ENCODE peak calls at places on chromosomes 2 and 18, in nine cellular contexts. One of them, this sample, is unnamed.

GRCh38 chr2:182761903-182762302 is 45.8 kb downstream of the DNAJC10 start:
- DNase-seq in ovary: peak
- DNase-seq in adrenal gland: peak
- DNase-seq in PC-3: no peak
- DNase-seq in heart left ventricle: no peak
- DNase-seq in stomach: no peak
- DNase-seq in CD8-positive, alpha-beta memory T cell: no peak
- DNase-seq in psoas muscle: no peak
- DNase-seq in endodermal cell: no peak
- DNase-seq in this sample: peak

GRCh38 chr18:54775686-54776085 is 52.6 kb upstream of the RAB27B start:
- DNase-seq in PC-3: peak
- DNase-seq in stomach: peak
- DNase-seq in psoas muscle: no peak
- DNase-seq in adrenal gland: no peak
- DNase-seq in CD8-positive, alpha-beta memory T cell: no peak
- DNase-seq in ovary: no peak
- DNase-seq in endodermal cell: no peak
- DNase-seq in heart left ventricle: no peak
- DNase-seq in this sample: no peak

GRCh38 chr18:70423120-70423519 is 134.3 kb downstream of the SOCS6 start:
- DNase-seq in psoas muscle: no peak
- DNase-seq in stomach: no peak
- DNase-seq in CD8-positive, alpha-beta memory T cell: no peak
- DNase-seq in PC-3: peak
- DNase-seq in adrenal gland: no peak
- DNase-seq in heart left ventricle: no peak
- DNase-seq in endodermal cell: no peak
- DNase-seq in ovary: no peak
- DNase-seq in this sample: no peak

GRCh38 chr2:214004463-214004862 is 406.4 kb upstream of the VWC2L start:
- DNase-seq in heart left ventricle: no peak
- DNase-seq in CD8-positive, alpha-beta memory T cell: no peak
- DNase-seq in psoas muscle: no peak
- DNase-seq in PC-3: no peak
- DNase-seq in stomach: no peak
- DNase-seq in ovary: no peak
- DNase-seq in adrenal gland: no peak
- DNase-seq in endodermal cell: peak
- DNase-seq in this sample: no peak

GRCh38 chr18:58716046-58716766 is 44.9 kb downstream of the MALT1 start:
- DNase-seq in psoas muscle: no peak
- DNase-seq in adrenal gland: no peak
- DNase-seq in ovary: no peak
- DNase-seq in CD8-positive, alpha-beta memory T cell: no peak
- DNase-seq in endodermal cell: no peak
- DNase-seq in PC-3: no peak
- DNase-seq in heart left ventricle: no peak
- DNase-seq in stomach: no peak
- DNase-seq in this sample: no peak

GRCh38 chr2:150042844-150043503 is 444.5 kb downstream of the RND3 start:
- DNase-seq in adrenal gland: no peak
- DNase-seq in ovary: no peak
- DNase-seq in heart left ventricle: no peak
- DNase-seq in psoas muscle: no peak
- DNase-seq in CD8-positive, alpha-beta memory T cell: no peak
- DNase-seq in PC-3: peak
- DNase-seq in stomach: no peak
- DNase-seq in endodermal cell: no peak
- DNase-seq in this sample: no peak

GRCh38 chr2:170680172-170680913 is 34.8 kb upstream of the SP5 start:
- DNase-seq in PC-3: no peak
- DNase-seq in heart left ventricle: no peak
- DNase-seq in ovary: no peak
- DNase-seq in stomach: no peak
- DNase-seq in psoas muscle: no peak
- DNase-seq in endodermal cell: peak
- DNase-seq in adrenal gland: no peak
- DNase-seq in CD8-positive, alpha-beta memory T cell: no peak
- DNase-seq in this sample: no peak

GRCh38 chr2:207873794-207874193 is 104.1 kb upstream of the FZD5 start:
- DNase-seq in psoas muscle: no peak
- DNase-seq in CD8-positive, alpha-beta memory T cell: no peak
- DNase-seq in endodermal cell: no peak
- DNase-seq in stomach: no peak
- DNase-seq in heart left ventricle: no peak
- DNase-seq in adrenal gland: no peak
- DNase-seq in ovary: no peak
- DNase-seq in PC-3: no peak
- DNase-seq in this sample: no peak

GRCh38 chr18:77911973-77912372 is 662.3 kb downstream of the GALR1 start:
- DNase-seq in ovary: no peak
- DNase-seq in CD8-positive, alpha-beta memory T cell: no peak
- DNase-seq in endodermal cell: no peak
- DNase-seq in stomach: no peak
- DNase-seq in PC-3: no peak
- DNase-seq in psoas muscle: no peak
- DNase-seq in heart left ventricle: no peak
- DNase-seq in adrenal gland: no peak
- DNase-seq in this sample: no peak

GRCh38 chr2:191666733-191667132 is 11.2 kb upstream of the NABP1 start:
- DNase-seq in ovary: no peak
- DNase-seq in CD8-positive, alpha-beta memory T cell: no peak
- DNase-seq in PC-3: peak
- DNase-seq in adrenal gland: no peak
- DNase-seq in stomach: no peak
- DNase-seq in heart left ventricle: no peak
- DNase-seq in psoas muscle: no peak
- DNase-seq in endodermal cell: no peak
- DNase-seq in this sample: no peak

DNA sequence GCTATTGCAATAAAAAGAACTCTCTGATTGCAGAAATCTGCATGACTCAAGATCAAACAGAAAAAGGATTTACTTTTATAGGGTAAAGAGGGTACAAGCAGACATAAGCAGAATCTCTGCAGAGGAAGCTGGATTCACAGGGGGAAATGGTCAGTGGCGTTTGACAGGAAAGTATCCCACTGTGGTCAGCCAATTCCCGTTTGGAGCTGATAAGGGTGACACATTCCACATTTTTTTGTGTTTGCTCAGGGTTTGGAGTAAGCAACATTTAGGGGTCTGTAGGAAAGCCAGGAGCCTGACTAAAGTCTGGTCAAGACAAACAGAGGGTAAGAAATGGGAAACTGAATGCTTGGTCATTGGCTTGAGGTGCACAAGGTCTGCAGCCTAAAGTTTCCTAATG is 23.9 kb upstream of the SCYGR5 start:
- DNase-seq in adrenal gland: no peak
- DNase-seq in stomach: no peak
- DNase-seq in CD8-positive, alpha-beta memory T cell: no peak
- DNase-seq in heart left ventricle: no peak
- DNase-seq in PC-3: no peak
- DNase-seq in endodermal cell: no peak
- DNase-seq in ovary: no peak
- DNase-seq in psoas muscle: no peak
- DNase-seq in this sample: no peak
- H3K27ac ChIP-seq in adrenal gland: no peak
- H3K27ac ChIP-seq in stomach: no peak
- H3K27ac ChIP-seq in CD8-positive, alpha-beta memory T cell: no peak
- H3K27ac ChIP-seq in heart left ventricle: no peak
- H3K27ac ChIP-seq in PC-3: no peak
- H3K27ac ChIP-seq in endodermal cell: no peak
- H3K27ac ChIP-seq in ovary: no peak
- H3K27ac ChIP-seq in psoas muscle: no peak
- H3K27ac ChIP-seq in this sample: no peak

GRCh38 chr18:827093-827677 is 15.1 kb upstream of the YES1 start:
- DNase-seq in adrenal gland: no peak
- DNase-seq in heart left ventricle: no peak
- DNase-seq in PC-3: no peak
- DNase-seq in ovary: no peak
- DNase-seq in stomach: no peak
- DNase-seq in endodermal cell: no peak
- DNase-seq in CD8-positive, alpha-beta memory T cell: no peak
- DNase-seq in psoas muscle: no peak
- DNase-seq in this sample: no peak

GRCh38 chr18:829432-829831 is 17.4 kb upstream of the YES1 start:
- DNase-seq in adrenal gland: no peak
- DNase-seq in stomach: no peak
- DNase-seq in heart left ventricle: no peak
- DNase-seq in CD8-positive, alpha-beta memory T cell: no peak
- DNase-seq in ovary: no peak
- DNase-seq in endodermal cell: no peak
- DNase-seq in PC-3: no peak
- DNase-seq in psoas muscle: no peak
- DNase-seq in this sample: no peak

GRCh38 chr18:830315-830901 is 18.4 kb upstream of the YES1 start:
- DNase-seq in stomach: no peak
- DNase-seq in endodermal cell: peak
- DNase-seq in heart left ventricle: peak
- DNase-seq in PC-3: no peak
- DNase-seq in psoas muscle: no peak
- DNase-seq in ovary: no peak
- DNase-seq in CD8-positive, alpha-beta memory T cell: no peak
- DNase-seq in adrenal gland: peak
- DNase-seq in this sample: no peak

GRCh38 chr18:824179-824578 is 12.1 kb upstream of the YES1 start:
- DNase-seq in CD8-positive, alpha-beta memory T cell: no peak
- DNase-seq in ovary: no peak
- DNase-seq in endodermal cell: no peak
- DNase-seq in stomach: no peak
- DNase-seq in psoas muscle: no peak
- DNase-seq in adrenal gland: no peak
- DNase-seq in PC-3: no peak
- DNase-seq in heart left ventricle: no peak
- DNase-seq in this sample: no peak

GRCh38 chr18:825891-826585 is 14.0 kb upstream of the YES1 start:
- DNase-seq in endodermal cell: no peak
- DNase-seq in CD8-positive, alpha-beta memory T cell: no peak
- DNase-seq in psoas muscle: no peak
- DNase-seq in heart left ventricle: no peak
- DNase-seq in PC-3: no peak
- DNase-seq in adrenal gland: no peak
- DNase-seq in stomach: no peak
- DNase-seq in ovary: no peak
- DNase-seq in this sample: no peak
- H3K27ac ChIP-seq in endodermal cell: no peak
- H3K27ac ChIP-seq in CD8-positive, alpha-beta memory T cell: no peak
- H3K27ac ChIP-seq in psoas muscle: no peak
- H3K27ac ChIP-seq in heart left ventricle: no peak
- H3K27ac ChIP-seq in PC-3: peak
- H3K27ac ChIP-seq in adrenal gland: no peak
- H3K27ac ChIP-seq in stomach: no peak
- H3K27ac ChIP-seq in ovary: no peak
- H3K27ac ChIP-seq in this sample: no peak

DNA sequence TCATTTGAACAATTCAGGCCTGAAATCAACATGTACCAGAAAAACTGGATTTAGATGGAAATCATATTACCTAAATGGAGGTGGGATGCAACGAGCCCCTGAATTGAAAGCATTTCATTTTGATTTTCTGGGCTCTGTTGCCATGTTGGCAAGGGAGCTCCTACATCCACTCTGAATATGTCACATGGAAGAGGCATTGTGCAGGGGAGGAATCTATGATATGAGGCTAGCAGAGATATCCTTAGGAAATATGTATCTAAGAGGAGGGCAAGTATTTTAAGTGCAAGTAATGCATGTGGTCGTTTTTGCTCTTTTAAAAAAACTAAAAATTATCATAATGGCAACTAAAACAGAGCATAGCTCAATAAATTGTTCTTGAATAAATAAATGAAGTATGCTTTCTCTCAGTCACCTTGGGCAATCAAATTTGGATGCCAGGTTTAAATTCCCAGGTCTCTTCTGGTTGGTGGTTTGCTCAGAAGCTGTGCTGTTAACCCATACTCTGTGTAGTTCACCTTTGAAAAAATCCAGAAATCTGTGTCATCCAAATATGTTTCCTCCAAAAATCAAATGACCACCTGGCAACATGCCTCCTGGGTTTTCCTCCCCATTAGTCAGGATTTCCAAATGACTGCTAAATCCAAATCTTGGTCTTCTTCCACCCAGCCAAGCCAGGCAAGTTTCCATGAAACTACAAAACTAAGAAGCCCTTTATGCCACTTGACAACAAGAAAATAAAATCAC is 6.5 kb upstream of the LGALSL start:
- DNase-seq in heart left ventricle: no peak
- DNase-seq in stomach: no peak
- DNase-seq in ovary: no peak
- DNase-seq in psoas muscle: peak
- DNase-seq in adrenal gland: no peak
- DNase-seq in endodermal cell: no peak
- DNase-seq in CD8-positive, alpha-beta memory T cell: no peak
- DNase-seq in PC-3: peak
- DNase-seq in this sample: no peak
- H3K27ac ChIP-seq in heart left ventricle: no peak
- H3K27ac ChIP-seq in stomach: no peak
- H3K27ac ChIP-seq in ovary: no peak
- H3K27ac ChIP-seq in psoas muscle: no peak
- H3K27ac ChIP-seq in adrenal gland: no peak
- H3K27ac ChIP-seq in endodermal cell: no peak
- H3K27ac ChIP-seq in CD8-positive, alpha-beta memory T cell: no peak
- H3K27ac ChIP-seq in PC-3: no peak
- H3K27ac ChIP-seq in this sample: no peak

GRCh38 chr2:197863744-197864143 is 59.4 kb downstream of the PLCL1 start:
- DNase-seq in endodermal cell: no peak
- DNase-seq in PC-3: no peak
- DNase-seq in adrenal gland: no peak
- DNase-seq in stomach: no peak
- DNase-seq in CD8-positive, alpha-beta memory T cell: no peak
- DNase-seq in heart left ventricle: no peak
- DNase-seq in psoas muscle: no peak
- DNase-seq in ovary: no peak
- DNase-seq in this sample: no peak
- H3K27ac ChIP-seq in endodermal cell: no peak
- H3K27ac ChIP-seq in PC-3: no peak
- H3K27ac ChIP-seq in adrenal gland: no peak
- H3K27ac ChIP-seq in stomach: no peak
- H3K27ac ChIP-seq in CD8-positive, alpha-beta memory T cell: no peak
- H3K27ac ChIP-seq in heart left ventricle: no peak
- H3K27ac ChIP-seq in psoas muscle: no peak
- H3K27ac ChIP-seq in ovary: no peak
- H3K27ac ChIP-seq in this sample: no peak

GRCh38 chr18:9552189-9552588 is 62.2 kb downstream of the PPP4R1 start:
- DNase-seq in psoas muscle: no peak
- DNase-seq in ovary: no peak
- DNase-seq in PC-3: no peak
- DNase-seq in heart left ventricle: no peak
- DNase-seq in CD8-positive, alpha-beta memory T cell: no peak
- DNase-seq in adrenal gland: no peak
- DNase-seq in stomach: no peak
- DNase-seq in endodermal cell: no peak
- DNase-seq in this sample: no peak
- H3K27ac ChIP-seq in psoas muscle: no peak
- H3K27ac ChIP-seq in ovary: no peak
- H3K27ac ChIP-seq in PC-3: no peak
- H3K27ac ChIP-seq in heart left ventricle: no peak
- H3K27ac ChIP-seq in CD8-positive, alpha-beta memory T cell: no peak
- H3K27ac ChIP-seq in adrenal gland: no peak
- H3K27ac ChIP-seq in stomach: no peak
- H3K27ac ChIP-seq in endodermal cell: no peak
- H3K27ac ChIP-seq in this sample: no peak

GRCh38 chr2:48529676-48530032 is 300 bp upstream of the STON1 start:
- DNase-seq in adrenal gland: no peak
- DNase-seq in endodermal cell: no peak
- DNase-seq in stomach: no peak
- DNase-seq in heart left ventricle: peak
- DNase-seq in CD8-positive, alpha-beta memory T cell: no peak
- DNase-seq in psoas muscle: no peak
- DNase-seq in PC-3: no peak
- DNase-seq in ovary: peak
- DNase-seq in this sample: no peak
- H3K27ac ChIP-seq in adrenal gland: peak
- H3K27ac ChIP-seq in endodermal cell: no peak
- H3K27ac ChIP-seq in stomach: peak
- H3K27ac ChIP-seq in heart left ventricle: peak
- H3K27ac ChIP-seq in CD8-positive, alpha-beta memory T cell: no peak
- H3K27ac ChIP-seq in psoas muscle: no peak
- H3K27ac ChIP-seq in PC-3: no peak
- H3K27ac ChIP-seq in ovary: peak
- H3K27ac ChIP-seq in this sample: peak